ENCODE peak calls at places on chromosome 6, in six cellular contexts. R, J, Y, G, E and M are unnamed samples.

GRCh38 chr6:137350857-137351256 is 131.7 kb upstream of the IFNGR1 start:
- DNase-seq in R (no peak), J (no peak), Y (no peak), G (no peak), E (no peak), M (no peak)

GRCh38 chr6:82818727-82819126 is 246.9 kb downstream of the UBE3D start:
- DNase-seq in R (no peak), J (no peak), Y (peak), G (peak), E (peak), M (no peak)

GRCh38 chr6:48628316-48628715 is 517.3 kb upstream of the PTCHD4 start:
- DNase-seq in R (no peak), J (no peak), Y (no peak), G (no peak), E (no peak), M (no peak)

GRCh38 chr6:154840363-154840762 is 107.1 kb downstream of the SCAF8 start:
- DNase-seq in R (no peak), J (no peak), Y (no peak), G (no peak), E (no peak), M (no peak)

GRCh38 chr6:53043626-53044025 is 21.6 kb upstream of the FBXO9 start:
- DNase-seq in R (no peak), J (no peak), Y (peak), G (no peak), E (peak), M (no peak)

GRCh38 chr6:26285143-26286134 is 79.6 kb upstream of the BTN3A2 start:
- DNase-seq in R (peak), J (peak), Y (peak), G (peak), E (peak), M (peak)

GRCh38 chr6:100664274-100665040 is 199.7 kb upstream of the SIM1 start:
- DNase-seq in R (no peak), J (peak), Y (peak), G (no peak), E (peak), M (no peak)

GRCh38 chr6:105746130-105746505 is 340.0 kb upstream of the PRDM1 start:
- DNase-seq in R (no peak), J (peak), Y (no peak), G (no peak), E (no peak), M (peak)

GRCh38 chr6:159623156-159623555 is 69.9 kb downstream of the SOD2 start:
- DNase-seq in R (no peak), J (no peak), Y (no peak), G (no peak), E (no peak), M (no peak)

GRCh38 chr6:16803294-16804006 is 42.2 kb upstream of the ATXN1 start:
- DNase-seq in R (peak), J (no peak), Y (no peak), G (no peak), E (no peak), M (no peak)

GRCh38 chr6:72553531-72554202 is 68.2 kb upstream of the KCNQ5 start:
- DNase-seq in R (no peak), J (no peak), Y (peak), G (peak), E (peak), M (no peak)